ENCODE peak calls at places on chromosomes 2 and 18, in five cellular contexts. G is esophagus squamous epithelium, B is Peyer's patch, S is lower lobe of right lung, L is colonic mucosa. R is an unnamed sample.

GRCh38 chr2:23926289-23926749 is 604 bp downstream of the ATAD2B start:
- DNase-seq in B (no peak), L (peak; percentile 45), G (no peak), S (peak; percentile 71), R (peak; percentile 77)

GRCh38 chr2:142041996-142042395 is 88.8 kb downstream of the LRP1B start:
- DNase-seq in L (no peak), B (no peak), G (no peak), S (no peak), R (no peak)

GRCh38 chr2:130289780-130290179 is 52.9 kb upstream of the IMP4 start:
- DNase-seq in G (no peak), S (no peak), B (no peak), L (no peak), R (no peak)

GRCh38 chr2:167264380-167264779 is 376.1 kb downstream of the XIRP2 start:
- DNase-seq in L (peak; percentile 23), G (no peak), S (no peak), B (no peak), R (no peak)

GRCh38 chr2:217166241-217166640 is 306.4 kb upstream of the TNP1 start:
- DNase-seq in B (no peak), S (no peak), G (no peak), L (no peak), R (no peak)

GRCh38 chr2:201158111-201158929 is 24.6 kb upstream of the CASP10 start:
- DNase-seq in B (no peak), G (no peak), S (peak; percentile 79), L (peak; percentile 89), R (no peak)

GRCh38 chr2:112204411-112204810 is 50.4 kb downstream of the ZC3H8 start:
- DNase-seq in G (no peak), L (no peak), B (no peak), S (no peak), R (no peak)

GRCh38 chr2:31067259-31067658 is 71.0 kb downstream of the GALNT14 start:
- DNase-seq in L (no peak), G (no peak), S (no peak), B (no peak), R (no peak)

GRCh38 chr2:98458667-98459380 is 14.2 kb downstream of the INPP4A start:
- DNase-seq in S (no peak), B (no peak), G (no peak), L (no peak), R (no peak)

GRCh38 chr2:157179706-157180105 is 77.8 kb upstream of the GALNT5 start:
- DNase-seq in L (no peak), S (no peak), G (no peak), B (no peak), R (no peak)

GRCh38 chr2:171390941-171391516 is 42.8 kb downstream of the METTL8 start:
- DNase-seq in S (no peak), G (no peak), L (no peak), B (no peak), R (no peak)

GRCh38 chr2:162475661-162476060 is 131.7 kb downstream of the GCA start:
- DNase-seq in S (no peak), B (no peak), G (no peak), L (no peak), R (no peak)

GRCh38 chr2:8049851-8050571 is 631.8 kb upstream of the ID2 start:
- DNase-seq in S (no peak), G (no peak), B (no peak), L (no peak), R (no peak)

GRCh38 chr18:59994357-59994756 is 94.6 kb downstream of the PMAIP1 start:
- DNase-seq in L (no peak), G (no peak), B (no peak), S (no peak), R (no peak)

GRCh38 chr2:85445316-85446295 is 27.1 kb downstream of the SH2D6 start:
- DNase-seq in G (no peak), B (no peak), L (no peak), S (no peak), R (no peak)

GRCh38 chr18:59699750-59700534 is 2.7 kb upstream of the CCBE1 start:
- DNase-seq in B (no peak), G (no peak), L (no peak), S (no peak), R (no peak)

GRCh38 chr18:49926076-49926745 is 112.9 kb upstream of the ACAA2 start:
- DNase-seq in S (no peak), L (no peak), G (no peak), B (no peak), R (no peak)

GRCh38 chr2:201680743-201681142 is 17.7 kb downstream of the MPP4 start:
- DNase-seq in S (no peak), L (peak; percentile 22), G (no peak), B (no peak), R (no peak)

GRCh38 chr2:159904127-159904564 is 106.1 kb upstream of the CD302 start:
- DNase-seq in G (peak; percentile 16), L (peak; percentile 37), S (no peak), B (no peak), R (peak; percentile 64)

GRCh38 chr2:196988599-196988998 is 62.1 kb upstream of the PGAP1 start:
- DNase-seq in S (no peak), B (no peak), L (no peak), G (no peak), R (no peak)

GRCh38 chr2:238098854-238099708 is 1.1 kb upstream of the ESPNL start:
- DNase-seq in B (peak; percentile 62), L (peak; percentile 18), G (no peak), S (peak; percentile 54), R (peak; percentile 54)

GRCh38 chr2:239436076-239436475 is 35.3 kb upstream of the HDAC4 start:
- DNase-seq in L (no peak), B (no peak), G (no peak), S (no peak), R (no peak)

GRCh38 chr2:45484965-45485364 is 126.1 kb downstream of the SRBD1 start:
- DNase-seq in L (no peak), G (no peak), S (no peak), B (no peak), R (no peak)

GRCh38 chr2:25651782-25652455 is 21.5 kb downstream of the DTNB start:
- DNase-seq in B (no peak), S (no peak), G (no peak), L (no peak), R (no peak)

DNA sequence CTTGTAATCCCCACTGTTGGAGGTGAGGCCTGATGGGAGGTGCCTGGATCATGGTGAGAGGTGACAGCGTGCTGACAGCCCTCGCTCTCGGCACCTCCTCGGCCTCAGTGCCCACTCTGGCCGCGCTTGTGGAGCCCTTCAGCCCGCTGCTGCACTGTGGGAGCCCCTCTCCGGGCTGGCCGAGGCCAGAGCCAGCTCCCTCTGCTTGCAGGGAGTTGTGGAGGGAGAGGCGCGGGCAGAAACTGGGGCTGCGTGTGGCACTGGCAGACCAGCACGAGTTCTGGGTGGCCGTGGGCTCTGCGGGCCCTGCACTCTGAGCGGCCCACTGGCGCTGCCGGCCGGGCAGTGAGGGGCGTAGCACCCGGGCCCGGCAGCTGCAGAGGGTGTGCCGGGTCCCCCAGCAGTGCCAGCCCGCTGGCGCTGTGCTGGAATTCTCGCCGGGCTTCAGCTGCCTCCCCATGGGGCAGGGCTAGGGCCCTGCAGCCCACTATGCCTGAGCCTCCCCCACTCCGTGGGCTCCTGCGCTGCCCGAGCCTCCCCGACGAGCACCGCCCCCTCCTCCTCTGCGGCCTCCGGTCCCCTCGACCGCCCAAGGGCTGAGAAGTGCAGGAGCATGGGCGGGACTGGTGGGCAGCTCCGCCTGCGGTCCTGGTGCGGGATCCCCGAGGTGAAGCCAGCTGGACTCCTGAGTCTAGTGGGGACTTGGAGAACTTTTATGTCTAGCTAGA is 197.1 kb downstream of the SPP2 start:
- DNase-seq in S (no peak), L (no peak), B (no peak), G (no peak), R (no peak)
- H3K4me1 ChIP-seq in S (no peaks in the 10 kb centered on the region), L (no peaks in the 10 kb centered on the region), B (no peaks in the 10 kb centered on the region), G (peaks cover 19% of the 10 kb centered on the region), R (peaks cover 20% of the 10 kb centered on the region)

DNA sequence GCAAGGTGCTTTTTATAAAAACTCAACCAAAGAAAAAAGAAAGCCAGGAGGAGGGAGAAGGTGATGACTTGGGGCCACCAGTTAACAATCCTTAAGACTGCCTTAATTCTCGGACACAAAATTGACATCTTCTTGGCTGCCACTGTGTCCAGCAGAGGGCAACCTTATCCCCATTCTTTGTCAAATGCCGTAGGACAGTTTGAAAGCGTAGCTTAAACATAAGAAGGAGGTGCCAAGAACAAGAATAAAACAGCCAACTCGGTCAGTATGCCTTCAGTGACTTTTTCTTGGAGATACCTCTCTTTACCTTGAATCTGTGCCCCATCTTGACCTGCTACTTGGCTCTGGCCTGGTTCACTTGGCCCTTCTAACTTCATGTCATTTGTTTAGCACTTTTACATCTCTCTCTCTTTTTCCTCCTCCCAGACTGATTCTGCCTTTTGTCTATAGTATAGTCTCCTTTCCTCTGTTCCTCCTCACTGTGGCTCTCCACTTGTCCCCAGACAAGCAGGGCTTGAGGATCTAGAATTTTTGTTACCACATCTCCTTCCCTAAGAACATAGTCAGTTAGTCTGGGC is 183.5 kb downstream of the MYO3B start:
- DNase-seq in L (peak; percentile 61), G (no peak), S (no peak), B (peak; percentile 46), R (no peak)
- H3K4me1 ChIP-seq in L (no peaks in the 10 kb centered on the region), G (no peaks in the 10 kb centered on the region), S (no peaks in the 10 kb centered on the region), B (no peaks in the 10 kb centered on the region), R (no peaks in the 10 kb centered on the region)

GRCh38 chr18:63140038-63140450 is 179.5 kb downstream of the BCL2 start:
- DNase-seq in B (no peak), L (no peak), G (no peak), S (no peak), R (no peak)

GRCh38 chr18:63142502-63143045 is 177.0 kb downstream of the BCL2 start:
- DNase-seq in G (no peak), B (no peak), L (no peak), S (no peak), R (no peak)

GRCh38 chr18:63140997-63141776 is 178.4 kb downstream of the BCL2 start:
- DNase-seq in L (no peak), G (no peak), S (no peak), B (no peak), R (no peak)

GRCh38 chr18:63143246-63143847 is 176.2 kb downstream of the BCL2 start:
- DNase-seq in L (no peak), B (no peak), G (no peak), S (no peak), R (no peak)

GRCh38 chr18:63141777-63142176 is 177.8 kb downstream of the BCL2 start:
- DNase-seq in S (no peak), B (no peak), L (no peak), G (no peak), R (no peak)
- H3K4me1 ChIP-seq in S (peaks cover 37% of the 10 kb centered on the region), B (peaks cover 20% of the 10 kb centered on the region), L (no peaks in the 10 kb centered on the region), G (peaks cover 5% of the 10 kb centered on the region), R (peaks cover 42% of the 10 kb centered on the region)

GRCh38 chr2:88834376-88834775 is 142.9 kb downstream of the RPIA start:
- DNase-seq in B (no peak), L (no peak), S (no peak), G (no peak), R (no peak)
- H3K4me1 ChIP-seq in B (no peaks in the 10 kb centered on the region), L (no peaks in the 10 kb centered on the region), S (peaks cover 2% of the 10 kb centered on the region), G (no peaks in the 10 kb centered on the region), R (no peaks in the 10 kb centered on the region)

GRCh38 chr2:240917009-240917683 is 11.0 kb downstream of the CROCC2 start:
- DNase-seq in S (peak; percentile 41), G (no peak), B (peak; percentile 43), L (no peak), R (peak; percentile 65)
- H3K4me1 ChIP-seq in S (peaks cover 47% of the 10 kb centered on the region), G (peaks cover 64% of the 10 kb centered on the region), B (peaks cover 7% of the 10 kb centered on the region), L (no peaks in the 10 kb centered on the region), R (peaks cover 84% of the 10 kb centered on the region)

R was measured in suprapubic skin.